ENCODE peak calls at places on chromosomes 4 and X, in six cellular contexts. W, E, D, O, I and K are unnamed samples. For H3K27me3, the result is how much of the 10 kb centered on the place peaks cover.

GRCh38 chr4:56658410-56659003 is 22.6 kb downstream of the HOPX start:
- DNase-seq in W (no peak), O (no peak), E (no peak), I (no peak), D (no peak), K (no peak)

GRCh38 chrX:2609431-2610238 is 81.5 kb upstream of the CD99 start:
- DNase-seq in D (peak), W (no peak), E (no peak), I (no peak), O (no peak), K (no peak)

GRCh38 chrX:107025538-107025937 is 25.5 kb upstream of the MORC4 start:
- DNase-seq in O (no peak), W (no peak), D (no peak), E (no peak), I (no peak), K (no peak)

GRCh38 chr4:142845293-142846070 is 619 bp downstream of the INPP4B start:
- DNase-seq in I (no peak), D (peak), W (peak), E (peak), O (peak), K (no peak)

GRCh38 chrX:53282313-53282712 is 929 bp upstream of the IQSEC2 start:
- DNase-seq in O (no peak), I (no peak), W (peak), D (no peak), E (no peak), K (no peak)

GRCh38 chr4:125546272-125546671 is 231.5 kb downstream of the FAT4 start:
- DNase-seq in O (no peak), W (no peak), D (no peak), I (no peak), E (no peak), K (no peak)

GRCh38 chr4:39024311-39024865 is 7.8 kb downstream of the TMEM156 start:
- DNase-seq in O (no peak), W (no peak), D (no peak), I (no peak), E (no peak), K (no peak)

GRCh38 chrX:134469481-134469880 is 9.5 kb downstream of the HPRT1 start:
- DNase-seq in D (no peak), O (no peak), I (no peak), E (no peak), W (no peak), K (no peak)

GRCh38 chrX:56745019-56745418 is 16.0 kb downstream of the NBDY start:
- DNase-seq in W (no peak), O (no peak), E (no peak), D (no peak), I (no peak), K (no peak)

GRCh38 chr4:147822128-147822527 is 90.2 kb downstream of the ARHGAP10 start:
- DNase-seq in I (peak), O (no peak), W (peak), D (peak), E (no peak), K (no peak)

GRCh38 chr4:108171541-108172230 is 3.0 kb upstream of the LEF1 start:
- DNase-seq in I (no peak), E (peak), O (peak), W (no peak), D (no peak), K (peak)

GRCh38 chrX:3451566-3451965 is 105.1 kb upstream of the MXRA5 start:
- DNase-seq in I (no peak), E (no peak), D (no peak), W (no peak), O (no peak), K (no peak)

GRCh38 chr4:136803430-136803829 is 728.9 kb downstream of the PCDH18 start:
- DNase-seq in I (no peak), D (no peak), E (no peak), O (no peak), W (no peak), K (no peak)

GRCh38 chr4:24680746-24681145 is 96.4 kb upstream of the DHX15 start:
- DNase-seq in O (no peak), D (no peak), E (no peak), I (no peak), W (no peak), K (no peak)

GRCh38 chrX:107541244-107541643 is 87.1 kb upstream of the PRPS1 start:
- DNase-seq in O (no peak), D (no peak), W (no peak), E (no peak), I (no peak), K (no peak)

GRCh38 chrX:118536687-118537461 is 41.3 kb downstream of the DOCK11 start:
- DNase-seq in W (no peak), D (no peak), I (no peak), O (peak), E (peak), K (peak)

GRCh38 chrX:132968282-132968681 is 9.9 kb upstream of the HS6ST2 start:
- DNase-seq in O (no peak), W (no peak), E (no peak), I (no peak), D (no peak), K (no peak)

GRCh38 chrX:114162068-114162735 is 421.7 kb upstream of the HTR2C start:
- DNase-seq in D (no peak), O (no peak), I (no peak), E (no peak), W (no peak), K (no peak)

GRCh38 chr4:66556651-66557278 is 886.5 kb upstream of the EPHA5 start:
- DNase-seq in W (no peak), D (no peak), I (no peak), E (no peak), O (no peak), K (no peak)
- H3K27me3 ChIP-seq in W (under half), D (under half), I (under half), E (under half), O (under half), K (under half)

GRCh38 chr4:796206-796605 is 29.7 kb downstream of the CPLX1 start:
- DNase-seq in W (no peak), O (no peak), E (no peak), D (no peak), I (no peak), K (no peak)

GRCh38 chr4:794911-795725 is 30.8 kb downstream of the CPLX1 start:
- DNase-seq in D (no peak), I (no peak), E (no peak), O (no peak), W (no peak), K (no peak)

GRCh38 chr4:793941-794621 is 31.8 kb downstream of the CPLX1 start:
- DNase-seq in O (peak), E (no peak), W (no peak), D (no peak), I (no peak), K (no peak)

GRCh38 chr4:795726-796119 is 30.2 kb downstream of the CPLX1 start:
- DNase-seq in W (no peak), I (no peak), E (no peak), D (no peak), O (no peak), K (no peak)

DNA sequence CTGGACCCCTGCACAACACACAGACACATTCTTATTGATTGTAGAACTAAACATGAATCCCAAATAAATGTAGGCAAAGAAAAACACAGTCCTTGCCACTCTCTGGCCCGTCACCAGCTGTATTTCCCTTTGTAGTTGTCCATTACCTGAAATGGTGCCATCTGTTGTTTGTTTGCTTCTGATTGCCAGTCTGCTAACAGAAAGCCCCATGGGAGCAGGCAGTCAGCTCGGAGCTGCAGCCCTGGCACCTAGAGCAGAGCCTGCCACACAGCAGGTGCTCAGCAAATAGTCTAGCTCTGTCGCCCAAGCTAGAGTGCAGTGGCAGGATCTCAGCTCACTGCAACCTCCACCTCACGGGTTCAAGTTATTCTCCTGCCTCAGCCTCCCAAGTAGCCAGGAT is 28.9 kb downstream of the CPLX1 start:
- DNase-seq in E (no peak), W (no peak), O (no peak), D (no peak), I (no peak), K (no peak)
- H3K27me3 ChIP-seq in E (under half), W (under half), O (under half), D (under half), I (under half), K (under half)

DNA sequence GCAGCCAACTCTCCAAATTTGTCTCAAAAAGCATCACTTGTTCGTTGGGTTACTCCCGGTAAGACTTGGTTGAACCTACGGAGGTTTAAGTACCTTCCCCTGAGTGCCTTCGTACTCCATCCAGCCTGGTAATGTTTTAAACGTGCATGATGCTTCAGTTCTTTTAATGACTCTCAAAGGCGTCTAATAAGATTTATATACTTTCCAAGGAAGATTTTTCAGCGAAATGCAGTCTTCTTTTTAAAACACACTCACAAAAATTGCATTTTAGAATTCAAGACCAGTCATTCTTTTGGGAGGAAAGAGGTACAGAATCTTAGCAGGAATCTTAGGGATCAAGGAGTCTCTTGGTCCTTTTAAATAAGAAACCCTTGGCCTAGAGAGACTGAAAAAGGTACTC is 430 bp upstream of the TRPC3 start:
- DNase-seq in D (no peak), E (no peak), I (no peak), W (no peak), O (no peak), K (no peak)
- H3K27me3 ChIP-seq in D (under half), E (under half), I (under half), W (under half), O (under half), K (under half)

GRCh38 chr4:102754044-102754443 is 6.7 kb downstream of the MANBA start:
- DNase-seq in E (no peak), O (no peak), D (no peak), W (no peak), I (no peak), K (no peak)

GRCh38 chr4:102757681-102758080 is 3.1 kb downstream of the MANBA start:
- DNase-seq in E (no peak), I (no peak), O (no peak), D (no peak), W (no peak), K (no peak)

GRCh38 chr4:102751964-102752363 is 8.8 kb downstream of the MANBA start:
- DNase-seq in W (no peak), O (no peak), D (no peak), E (no peak), I (no peak), K (no peak)
- H3K27me3 ChIP-seq in W (under half), O (under half), D (under half), E (under half), I (under half), K (under half)

DNA sequence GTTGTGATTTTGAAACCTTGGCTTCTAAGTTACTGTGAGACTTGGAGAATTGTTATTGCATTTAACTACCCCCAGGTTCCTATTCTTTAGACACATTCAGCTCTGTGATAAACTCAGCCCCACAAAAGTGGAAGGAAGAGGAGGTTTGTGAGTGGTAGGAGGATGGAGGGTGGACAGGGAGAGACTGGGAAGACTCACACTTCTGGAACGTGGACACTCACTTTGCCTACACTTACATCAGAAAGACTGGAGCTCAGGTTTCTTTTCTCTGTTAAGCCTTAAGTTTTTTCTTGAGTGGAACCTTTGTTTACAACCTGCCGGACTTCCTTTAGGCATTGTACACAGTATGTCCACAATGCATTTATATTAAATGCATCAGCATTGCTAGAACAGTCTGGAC is 99.0 kb downstream of the AREG start:
- DNase-seq in O (no peak), D (no peak), I (no peak), W (no peak), E (no peak), K (no peak)
- H3K27me3 ChIP-seq in O (under half), D (under half), I (under half), W (under half), E (under half), K (under half)

DNA sequence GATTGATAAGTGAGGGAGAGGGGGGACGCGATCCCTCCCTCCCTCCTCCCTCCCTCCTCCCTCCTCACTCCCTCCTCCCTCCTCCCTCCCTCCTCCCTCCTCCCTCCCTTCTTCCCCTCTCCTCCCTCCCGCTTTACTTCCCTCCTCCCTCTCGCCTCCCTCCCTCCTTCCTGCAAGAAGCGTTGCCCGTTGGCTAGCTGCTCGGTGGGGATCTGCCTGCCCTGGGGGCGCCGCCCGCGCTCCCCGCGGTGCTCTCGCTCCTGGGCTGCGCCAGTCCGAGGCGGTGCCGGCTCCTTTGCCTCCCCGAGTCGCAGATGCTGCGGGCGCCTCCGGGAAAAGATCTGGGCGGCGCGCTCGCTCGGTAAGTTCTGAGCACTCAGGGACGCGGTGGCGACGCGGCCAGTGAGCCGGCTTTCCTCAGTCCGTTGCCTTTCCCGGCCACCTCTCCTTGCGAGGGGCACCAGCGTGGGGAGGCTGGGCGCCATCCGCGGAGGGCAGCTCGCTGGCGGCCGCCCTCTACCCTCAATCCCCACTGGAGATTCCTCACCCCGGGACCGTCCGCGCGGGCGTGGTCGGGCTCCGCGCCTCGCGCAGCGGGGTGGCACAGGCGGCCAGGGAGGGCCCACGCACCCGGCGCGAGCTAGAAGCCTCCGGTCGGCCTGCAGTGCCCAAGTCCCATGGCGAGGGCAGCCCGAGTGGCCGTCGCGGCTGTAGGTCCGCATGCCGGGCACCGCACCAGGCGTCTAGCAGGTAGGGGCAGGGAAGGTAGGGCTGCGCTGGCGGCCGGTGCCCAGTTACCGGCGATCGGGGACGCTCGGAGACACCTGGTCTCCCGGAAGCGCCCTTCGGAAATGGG is at the start of gene SLITRK2:
- DNase-seq in W (no peak), I (no peak), D (no peak), E (no peak), O (no peak), K (no peak)
- H3K27me3 ChIP-seq in W (under half), I (under half), D (under half), E (under half), O (under half), K (under half)

DNA sequence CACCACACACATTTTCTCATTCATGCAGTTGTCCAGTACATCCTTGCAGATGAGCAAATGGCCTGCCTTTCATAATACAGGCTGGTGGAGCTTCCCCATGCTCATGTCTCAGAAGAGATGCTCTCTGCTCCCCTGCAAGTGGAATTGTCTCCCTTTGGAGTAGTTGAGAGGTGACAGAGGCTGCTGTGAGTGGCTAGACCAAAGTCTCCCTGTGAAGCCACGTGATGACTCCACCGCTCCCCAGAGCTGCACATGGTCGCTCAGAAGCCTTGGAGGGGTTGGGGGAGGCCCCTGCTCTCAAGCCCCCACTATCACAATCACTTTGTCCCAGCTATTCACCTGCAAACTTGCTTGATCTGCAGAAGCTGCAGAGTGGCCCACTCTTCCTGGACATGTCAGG is 1.5 kb upstream of the GPR78 start:
- DNase-seq in I (no peak), W (no peak), D (no peak), E (no peak), O (no peak), K (no peak)
- H3K27me3 ChIP-seq in I (under half), W (under half), D (under half), E (under half), O (under half), K (under half)

GRCh38 chr4:7189475-7190277 is 2.7 kb upstream of the SORCS2 start:
- DNase-seq in O (no peak), I (no peak), E (no peak), W (no peak), D (no peak), K (no peak)

GRCh38 chr4:7190668-7191545 is 1.4 kb upstream of the SORCS2 start:
- DNase-seq in O (no peak), W (no peak), I (no peak), D (no peak), E (no peak), K (no peak)

GRCh38 chr4:7191546-7192251 is 639 bp upstream of the SORCS2 start:
- DNase-seq in W (no peak), D (no peak), O (no peak), I (no peak), E (no peak), K (no peak)

GRCh38 chr4:7189066-7189465 is 3.3 kb upstream of the SORCS2 start:
- DNase-seq in I (no peak), D (no peak), W (no peak), O (no peak), E (no peak), K (no peak)

GRCh38 chr4:7190278-7190594 is 2.1 kb upstream of the SORCS2 start:
- DNase-seq in E (no peak), W (no peak), D (no peak), O (no peak), I (no peak), K (no peak)
- H3K27me3 ChIP-seq in E (under half), W (under half), D (under half), O (under half), I (under half), K (under half)